ENCODE peak calls at places on chromosomes 1 and 21, in nine cellular contexts. One of them, this sample, is unnamed. For H3K36me3, the result is how much of the 10 kb centered on the place peaks cover.

GRCh38 chr1:35935436-35935835 is 4.5 kb downstream of the AGO3 start:
- DNase-seq in upper lobe of right lung: no peak
- DNase-seq in mammary epithelial cell: no peak
- DNase-seq in OCI-LY7: no peak
- DNase-seq in HAP-1: peak
- DNase-seq in aorta: no peak
- DNase-seq in pancreas: no peak
- DNase-seq in MM.1S: no peak
- DNase-seq in bronchial epithelial cell: no peak
- DNase-seq in this sample: no peak

GRCh38 chr1:182245040-182245439 is 146.6 kb downstream of the GLUL start:
- DNase-seq in upper lobe of right lung: no peak
- DNase-seq in mammary epithelial cell: no peak
- DNase-seq in OCI-LY7: no peak
- DNase-seq in HAP-1: no peak
- DNase-seq in aorta: no peak
- DNase-seq in pancreas: no peak
- DNase-seq in MM.1S: no peak
- DNase-seq in bronchial epithelial cell: no peak
- DNase-seq in this sample: no peak

GRCh38 chr1:180462099-180462498 is 40.3 kb downstream of the ACBD6 start:
- DNase-seq in upper lobe of right lung: no peak
- DNase-seq in mammary epithelial cell: no peak
- DNase-seq in OCI-LY7: no peak
- DNase-seq in HAP-1: no peak
- DNase-seq in aorta: no peak
- DNase-seq in pancreas: no peak
- DNase-seq in MM.1S: no peak
- DNase-seq in bronchial epithelial cell: no peak
- DNase-seq in this sample: no peak

GRCh38 chr1:248858096-248858890 is 592 bp downstream of the ZNF692 start:
- DNase-seq in upper lobe of right lung: peak
- DNase-seq in mammary epithelial cell: peak
- DNase-seq in OCI-LY7: peak
- DNase-seq in HAP-1: peak
- DNase-seq in aorta: peak
- DNase-seq in pancreas: peak
- DNase-seq in MM.1S: peak
- DNase-seq in bronchial epithelial cell: peak
- DNase-seq in this sample: peak

GRCh38 chr1:61301824-61302652 is 219.7 kb downstream of the NFIA start:
- DNase-seq in upper lobe of right lung: no peak
- DNase-seq in mammary epithelial cell: peak
- DNase-seq in OCI-LY7: no peak
- DNase-seq in HAP-1: no peak
- DNase-seq in aorta: no peak
- DNase-seq in pancreas: no peak
- DNase-seq in MM.1S: no peak
- DNase-seq in bronchial epithelial cell: peak
- DNase-seq in this sample: no peak

GRCh38 chr1:225710804-225711203 is 57.9 kb upstream of the ENAH start:
- DNase-seq in upper lobe of right lung: no peak
- DNase-seq in mammary epithelial cell: peak
- DNase-seq in OCI-LY7: no peak
- DNase-seq in HAP-1: no peak
- DNase-seq in aorta: no peak
- DNase-seq in pancreas: no peak
- DNase-seq in MM.1S: no peak
- DNase-seq in bronchial epithelial cell: peak
- DNase-seq in this sample: no peak

GRCh38 chr1:77446841-77447555 is 165.2 kb downstream of the AK5 start:
- DNase-seq in upper lobe of right lung: no peak
- DNase-seq in mammary epithelial cell: no peak
- DNase-seq in OCI-LY7: no peak
- DNase-seq in HAP-1: no peak
- DNase-seq in aorta: no peak
- DNase-seq in pancreas: no peak
- DNase-seq in MM.1S: no peak
- DNase-seq in bronchial epithelial cell: peak
- DNase-seq in this sample: no peak

GRCh38 chr1:10830961-10831669 is 34.7 kb upstream of the CASZ1 start:
- DNase-seq in upper lobe of right lung: no peak
- DNase-seq in mammary epithelial cell: peak
- DNase-seq in OCI-LY7: no peak
- DNase-seq in HAP-1: no peak
- DNase-seq in aorta: no peak
- DNase-seq in pancreas: no peak
- DNase-seq in MM.1S: no peak
- DNase-seq in bronchial epithelial cell: peak
- DNase-seq in this sample: no peak

GRCh38 chr1:201593200-201593828 is 54.4 kb downstream of the NAV1 start:
- DNase-seq in upper lobe of right lung: peak
- DNase-seq in mammary epithelial cell: peak
- DNase-seq in OCI-LY7: no peak
- DNase-seq in HAP-1: no peak
- DNase-seq in aorta: no peak
- DNase-seq in pancreas: no peak
- DNase-seq in MM.1S: no peak
- DNase-seq in bronchial epithelial cell: peak
- DNase-seq in this sample: peak

GRCh38 chr1:204493145-204493881 is 1.3 kb downstream of the PIK3C2B start:
- DNase-seq in upper lobe of right lung: peak
- DNase-seq in mammary epithelial cell: peak
- DNase-seq in OCI-LY7: peak
- DNase-seq in HAP-1: peak
- DNase-seq in aorta: peak
- DNase-seq in pancreas: peak
- DNase-seq in MM.1S: no peak
- DNase-seq in bronchial epithelial cell: peak
- DNase-seq in this sample: peak

GRCh38 chr1:81113688-81114087 is 687.0 kb upstream of the ADGRL2 start:
- DNase-seq in upper lobe of right lung: no peak
- DNase-seq in mammary epithelial cell: peak
- DNase-seq in OCI-LY7: no peak
- DNase-seq in HAP-1: no peak
- DNase-seq in aorta: no peak
- DNase-seq in pancreas: no peak
- DNase-seq in MM.1S: no peak
- DNase-seq in bronchial epithelial cell: peak
- DNase-seq in this sample: no peak

GRCh38 chr1:84069236-84069845 is 70.4 kb upstream of the TTLL7 start:
- DNase-seq in upper lobe of right lung: no peak
- DNase-seq in mammary epithelial cell: no peak
- DNase-seq in OCI-LY7: peak
- DNase-seq in HAP-1: no peak
- DNase-seq in aorta: no peak
- DNase-seq in pancreas: no peak
- DNase-seq in MM.1S: no peak
- DNase-seq in bronchial epithelial cell: no peak
- DNase-seq in this sample: no peak

GRCh38 chr1:226678251-226678650 is 60.8 kb downstream of the ITPKB start:
- DNase-seq in upper lobe of right lung: no peak
- DNase-seq in mammary epithelial cell: no peak
- DNase-seq in OCI-LY7: no peak
- DNase-seq in HAP-1: no peak
- DNase-seq in aorta: no peak
- DNase-seq in pancreas: no peak
- DNase-seq in MM.1S: no peak
- DNase-seq in bronchial epithelial cell: no peak
- DNase-seq in this sample: no peak

GRCh38 chr1:7232441-7232840 is 447.2 kb downstream of the CAMTA1 start:
- DNase-seq in upper lobe of right lung: no peak
- DNase-seq in mammary epithelial cell: no peak
- DNase-seq in OCI-LY7: no peak
- DNase-seq in HAP-1: no peak
- DNase-seq in aorta: no peak
- DNase-seq in pancreas: no peak
- DNase-seq in MM.1S: no peak
- DNase-seq in bronchial epithelial cell: no peak
- DNase-seq in this sample: no peak

GRCh38 chr1:25517476-25518394 is 25.7 kb upstream of the LDLRAP1 start:
- DNase-seq in upper lobe of right lung: peak
- DNase-seq in mammary epithelial cell: no peak
- DNase-seq in OCI-LY7: no peak
- DNase-seq in HAP-1: no peak
- DNase-seq in aorta: peak
- DNase-seq in pancreas: no peak
- DNase-seq in MM.1S: no peak
- DNase-seq in bronchial epithelial cell: no peak
- DNase-seq in this sample: no peak

GRCh38 chr1:51345300-51345687 is 14.9 kb upstream of the TTC39A start:
- DNase-seq in upper lobe of right lung: no peak
- DNase-seq in mammary epithelial cell: no peak
- DNase-seq in OCI-LY7: no peak
- DNase-seq in HAP-1: no peak
- DNase-seq in aorta: no peak
- DNase-seq in pancreas: no peak
- DNase-seq in MM.1S: no peak
- DNase-seq in bronchial epithelial cell: no peak
- DNase-seq in this sample: no peak

GRCh38 chr21:44711327-44712202 is at the start of gene TSPEAR:
- DNase-seq in upper lobe of right lung: peak
- DNase-seq in mammary epithelial cell: no peak
- DNase-seq in OCI-LY7: no peak
- DNase-seq in HAP-1: peak
- DNase-seq in aorta: peak
- DNase-seq in pancreas: no peak
- DNase-seq in MM.1S: no peak
- DNase-seq in bronchial epithelial cell: no peak
- DNase-seq in this sample: no peak

GRCh38 chr1:7227654-7228053 is 442.4 kb downstream of the CAMTA1 start:
- DNase-seq in upper lobe of right lung: no peak
- DNase-seq in mammary epithelial cell: no peak
- DNase-seq in OCI-LY7: no peak
- DNase-seq in HAP-1: no peak
- DNase-seq in aorta: no peak
- DNase-seq in pancreas: no peak
- DNase-seq in MM.1S: no peak
- DNase-seq in bronchial epithelial cell: no peak
- DNase-seq in this sample: no peak

GRCh38 chr1:84991097-84991890 is 5.6 kb downstream of the MCOLN2 start:
- DNase-seq in upper lobe of right lung: no peak
- DNase-seq in mammary epithelial cell: no peak
- DNase-seq in OCI-LY7: peak
- DNase-seq in HAP-1: no peak
- DNase-seq in aorta: no peak
- DNase-seq in pancreas: no peak
- DNase-seq in MM.1S: no peak
- DNase-seq in bronchial epithelial cell: no peak
- DNase-seq in this sample: no peak

DNA sequence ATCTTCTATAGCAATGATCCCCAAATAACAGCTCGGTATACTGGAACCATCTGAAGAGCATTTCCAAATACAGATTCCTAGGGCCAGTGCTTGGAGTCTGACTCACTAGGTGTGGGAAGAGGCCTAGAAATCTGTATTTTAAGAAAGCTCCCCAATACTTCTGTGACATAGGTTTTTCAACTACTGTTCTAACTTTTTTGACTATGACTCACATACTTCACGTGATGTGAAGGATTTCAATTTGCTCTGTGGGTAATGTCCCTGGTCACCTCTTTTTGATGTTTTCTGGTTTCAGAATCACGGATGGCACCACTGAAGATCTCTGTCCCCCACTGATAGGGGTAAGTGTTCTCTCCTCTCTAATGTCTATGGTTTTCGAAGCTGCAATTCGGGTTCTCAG is 11.0 kb downstream of the ORC1 start:
- DNase-seq in upper lobe of right lung: no peak
- DNase-seq in mammary epithelial cell: no peak
- DNase-seq in OCI-LY7: no peak
- DNase-seq in HAP-1: no peak
- DNase-seq in aorta: no peak
- DNase-seq in pancreas: no peak
- DNase-seq in MM.1S: no peak
- DNase-seq in bronchial epithelial cell: no peak
- DNase-seq in this sample: no peak
- H3K36me3 ChIP-seq in upper lobe of right lung: under half
- H3K36me3 ChIP-seq in mammary epithelial cell: under half
- H3K36me3 ChIP-seq in OCI-LY7: half or more
- H3K36me3 ChIP-seq in HAP-1: half or more
- H3K36me3 ChIP-seq in aorta: under half
- H3K36me3 ChIP-seq in pancreas: under half
- H3K36me3 ChIP-seq in MM.1S: under half
- H3K36me3 ChIP-seq in bronchial epithelial cell: under half
- H3K36me3 ChIP-seq in this sample: under half

DNA sequence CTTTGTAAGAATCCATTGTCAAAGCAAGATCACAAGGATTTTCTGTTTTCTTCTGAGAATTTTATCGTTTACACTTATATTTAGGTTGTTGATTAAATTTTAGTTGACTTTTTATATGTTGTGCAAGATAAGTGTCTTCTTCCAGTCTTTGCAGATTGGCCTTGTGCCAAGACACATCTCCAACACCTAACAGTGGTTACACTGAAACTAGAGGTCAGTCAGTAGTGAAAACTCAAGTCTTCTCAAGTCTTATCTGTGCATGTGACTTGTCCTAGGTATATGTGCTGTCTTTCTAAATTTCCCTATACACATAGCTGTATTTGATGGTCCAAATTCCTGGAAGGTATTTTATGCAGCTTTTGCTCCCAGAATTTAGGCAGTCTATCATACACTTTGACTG is 1183.2 kb upstream of the B3GALT2 start:
- DNase-seq in upper lobe of right lung: no peak
- DNase-seq in mammary epithelial cell: no peak
- DNase-seq in OCI-LY7: no peak
- DNase-seq in HAP-1: no peak
- DNase-seq in aorta: no peak
- DNase-seq in pancreas: no peak
- DNase-seq in MM.1S: peak
- DNase-seq in bronchial epithelial cell: no peak
- DNase-seq in this sample: no peak
- H3K36me3 ChIP-seq in upper lobe of right lung: under half
- H3K36me3 ChIP-seq in mammary epithelial cell: under half
- H3K36me3 ChIP-seq in OCI-LY7: under half
- H3K36me3 ChIP-seq in HAP-1: under half
- H3K36me3 ChIP-seq in aorta: under half
- H3K36me3 ChIP-seq in pancreas: under half
- H3K36me3 ChIP-seq in MM.1S: under half
- H3K36me3 ChIP-seq in bronchial epithelial cell: under half
- H3K36me3 ChIP-seq in this sample: under half

GRCh38 chr1:3353901-3354300 is 100.6 kb upstream of the ARHGEF16 start:
- DNase-seq in upper lobe of right lung: no peak
- DNase-seq in mammary epithelial cell: no peak
- DNase-seq in OCI-LY7: no peak
- DNase-seq in HAP-1: no peak
- DNase-seq in aorta: no peak
- DNase-seq in pancreas: no peak
- DNase-seq in MM.1S: no peak
- DNase-seq in bronchial epithelial cell: no peak
- DNase-seq in this sample: no peak
- H3K36me3 ChIP-seq in upper lobe of right lung: under half
- H3K36me3 ChIP-seq in mammary epithelial cell: under half
- H3K36me3 ChIP-seq in OCI-LY7: under half
- H3K36me3 ChIP-seq in HAP-1: under half
- H3K36me3 ChIP-seq in aorta: under half
- H3K36me3 ChIP-seq in pancreas: under half
- H3K36me3 ChIP-seq in MM.1S: under half
- H3K36me3 ChIP-seq in bronchial epithelial cell: under half
- H3K36me3 ChIP-seq in this sample: under half

DNA sequence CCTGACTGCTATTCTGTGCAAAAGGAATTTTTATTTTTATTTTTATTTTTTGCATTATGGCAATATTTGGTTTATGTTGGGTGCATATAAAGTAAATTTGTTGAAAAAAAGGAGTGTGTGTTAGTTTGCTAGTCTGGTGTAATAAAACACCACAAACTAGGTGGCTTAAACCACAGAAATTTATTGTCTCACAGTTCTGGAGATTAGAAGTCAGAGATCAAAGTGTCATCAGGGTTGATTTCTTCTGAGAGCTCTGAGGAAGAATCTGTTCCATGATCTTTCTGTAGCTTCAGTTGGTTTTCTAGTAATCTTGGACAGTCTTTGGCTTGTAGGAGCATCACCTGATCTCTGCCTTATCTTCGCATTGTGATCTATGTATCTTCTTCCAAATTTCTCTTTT is 6.5 kb downstream of the SLC30A7 start:
- DNase-seq in upper lobe of right lung: no peak
- DNase-seq in mammary epithelial cell: no peak
- DNase-seq in OCI-LY7: no peak
- DNase-seq in HAP-1: no peak
- DNase-seq in aorta: no peak
- DNase-seq in pancreas: no peak
- DNase-seq in MM.1S: no peak
- DNase-seq in bronchial epithelial cell: no peak
- DNase-seq in this sample: no peak
- H3K36me3 ChIP-seq in upper lobe of right lung: half or more
- H3K36me3 ChIP-seq in mammary epithelial cell: under half
- H3K36me3 ChIP-seq in OCI-LY7: half or more
- H3K36me3 ChIP-seq in HAP-1: under half
- H3K36me3 ChIP-seq in aorta: under half
- H3K36me3 ChIP-seq in pancreas: under half
- H3K36me3 ChIP-seq in MM.1S: under half
- H3K36me3 ChIP-seq in bronchial epithelial cell: under half
- H3K36me3 ChIP-seq in this sample: under half

This sample was measured in adrenal gland.